ENCODE peak calls at places on chromosome 2, in five cellular contexts. D, Q, L, V and A are unnamed samples.

GRCh38 chr2:58051445-58051844 is 4.8 kb downstream of the VRK2 start:
- DNase-seq in D (no peak), Q (no peak), L (no peak), V (no peak), A (no peak)

GRCh38 chr2:189534854-189535253 is 45.7 kb downstream of the SLC40A1 start:
- DNase-seq in D (no peak), Q (no peak), L (no peak), V (no peak), A (no peak)

GRCh38 chr2:134461511-134461910 is 207.6 kb downstream of the MGAT5 start:
- DNase-seq in D (no peak), Q (no peak), L (no peak), V (no peak), A (no peak)

GRCh38 chr2:172888704-172889103 is 153.1 kb downstream of the RAPGEF4 start:
- DNase-seq in D (no peak), Q (no peak), L (no peak), V (no peak), A (no peak)

GRCh38 chr2:127155901-127156300 is 48.9 kb upstream of the BIN1 start:
- DNase-seq in D (no peak), Q (no peak), L (no peak), V (no peak), A (no peak)

GRCh38 chr2:27720004-27720551 is 51.4 kb upstream of the MRPL33 start:
- DNase-seq in D (peak; percentile 78), Q (no peak), L (peak; percentile 97), V (no peak), A (peak; percentile 89)

GRCh38 chr2:226411727-226412360 is 387.8 kb downstream of the IRS1 start:
- DNase-seq in D (no peak), Q (no peak), L (no peak), V (no peak), A (peak; percentile 93)

GRCh38 chr2:24084386-24085375 is at the start of gene TP53I3:
- DNase-seq in D (peak; percentile 88), Q (peak; percentile 67), L (peak; percentile 76), V (peak; percentile 79), A (peak; percentile 74)

GRCh38 chr2:26583381-26583911 is 57.7 kb downstream of the CIB4 start:
- DNase-seq in D (no peak), Q (no peak), L (no peak), V (no peak), A (no peak)